ENCODE peak calls at places on chromosomes 13 and 19, in eight cellular contexts. U is ascending aorta; O is body of pancreas; W is cardiac fibroblast; N is CD4-positive, alpha-beta T cell; D is gastrocnemius medialis; B is NB4; F is osteocyte. E is an unnamed sample.

GRCh38 chr19:33403221-33403972 is 29.9 kb downstream of the CEBPG start:
- DNase-seq in U (no peak), O (peak), W (no peak), N (no peak), D (peak), B (no peak), F (no peak), E (no peak)

GRCh38 chr13:33721719-33722118 is 96.2 kb upstream of the RFC3 start:
- DNase-seq in U (no peak), O (no peak), W (peak), N (no peak), D (no peak), B (no peak), F (no peak), E (no peak)

GRCh38 chr13:39484506-39485313 is 118.3 kb downstream of the LHFPL6 start:
- DNase-seq in U (no peak), O (no peak), W (peak), N (no peak), D (no peak), B (no peak), F (no peak), E (no peak)

GRCh38 chr19:6087074-6087506 is 23.2 kb downstream of the RFX2 start:
- DNase-seq in U (no peak), O (no peak), W (no peak), N (peak), D (no peak), B (peak), F (no peak), E (no peak)

GRCh38 chr13:43686557-43686956 is 100.2 kb downstream of the ENOX1 start:
- DNase-seq in U (no peak), O (peak), W (peak), N (no peak), D (peak), B (peak), F (no peak), E (no peak)

GRCh38 chr19:11418518-11419506 is at the start of gene RGL3:
- DNase-seq in U (peak), O (peak), W (no peak), N (no peak), D (no peak), B (no peak), F (no peak), E (no peak)

GRCh38 chr13:45082964-45083363 is 37.3 kb upstream of the GTF2F2 start:
- DNase-seq in U (no peak), O (no peak), W (peak), N (no peak), D (no peak), B (no peak), F (no peak), E (no peak)

GRCh38 chr13:107835339-107836018 is 379.9 kb downstream of the LIG4 start:
- DNase-seq in U (no peak), O (no peak), W (peak), N (no peak), D (no peak), B (peak), F (no peak), E (no peak)

GRCh38 chr13:110713981-110714797 is 689 bp downstream of the ING1 start:
- DNase-seq in U (peak), O (peak), W (peak), N (peak), D (peak), B (peak), F (no peak), E (no peak)

GRCh38 chr19:40691421-40692211 is 1.2 kb upstream of the NUMBL start:
- DNase-seq in U (no peak), O (no peak), W (no peak), N (no peak), D (no peak), B (peak), F (no peak), E (no peak)

GRCh38 chr13:32515246-32515645 is 23.3 kb downstream of the N4BP2L2 start:
- DNase-seq in U (no peak), O (no peak), W (no peak), N (no peak), D (no peak), B (no peak), F (no peak), E (no peak)

GRCh38 chr13:40664100-40665060 is 2.1 kb downstream of the FOXO1 start:
- DNase-seq in U (peak), O (peak), W (peak), N (peak), D (peak), B (peak), F (no peak), E (peak)

GRCh38 chr19:47464619-47465018 is 7.1 kb downstream of the SLC8A2 start:
- DNase-seq in U (no peak), O (no peak), W (no peak), N (no peak), D (no peak), B (no peak), F (no peak), E (no peak)

GRCh38 chr19:55632463-55632834 is 8.1 kb upstream of the ZNF784 start:
- DNase-seq in U (peak), O (peak), W (peak), N (peak), D (peak), B (peak), F (peak), E (no peak)

GRCh38 chr13:29817604-29818378 is 32.6 kb downstream of the UBL3 start:
- DNase-seq in U (no peak), O (no peak), W (no peak), N (no peak), D (no peak), B (peak), F (no peak), E (no peak)

GRCh38 chr13:41458939-41459753 is 1.8 kb downstream of the RGCC start:
- DNase-seq in U (no peak), O (peak), W (peak), N (peak), D (peak), B (peak), F (no peak), E (no peak)

GRCh38 chr13:73870970-73871935 is 263.0 kb downstream of the KLF12 start:
- DNase-seq in U (no peak), O (no peak), W (peak), N (no peak), D (no peak), B (peak), F (no peak), E (no peak)

GRCh38 chr13:98595134-98595533 is 18.2 kb upstream of the STK24 start:
- DNase-seq in U (no peak), O (no peak), W (no peak), N (no peak), D (no peak), B (no peak), F (no peak), E (no peak)

GRCh38 chr13:98599502-98600328 is 22.8 kb upstream of the STK24 start:
- DNase-seq in U (no peak), O (no peak), W (peak), N (no peak), D (no peak), B (no peak), F (peak), E (no peak)

GRCh38 chr13:98592353-98592740 is 15.4 kb upstream of the STK24 start:
- DNase-seq in U (no peak), O (no peak), W (no peak), N (no peak), D (no peak), B (no peak), F (peak), E (no peak)

DNA sequence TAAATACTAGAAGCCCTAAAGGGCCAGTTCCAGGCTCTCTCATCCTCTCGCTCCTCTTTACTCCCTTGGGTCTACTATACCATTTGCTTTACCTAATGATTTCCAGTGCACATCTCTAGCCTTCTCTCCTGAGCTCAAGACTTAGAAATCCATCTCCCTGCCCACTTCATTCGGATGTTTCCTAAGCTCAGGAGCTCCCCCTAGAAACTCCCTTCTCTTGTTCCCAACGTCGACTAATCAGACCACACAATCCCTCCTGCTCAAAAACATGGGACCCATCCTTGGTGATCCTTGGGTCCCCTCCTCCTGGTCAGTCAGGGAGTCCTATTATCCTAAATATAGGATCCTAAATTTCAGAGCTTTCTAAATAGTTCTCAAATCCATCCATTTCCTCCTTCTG is 21.1 kb upstream of the STK24 start:
- DNase-seq in U (no peak), O (no peak), W (peak), N (no peak), D (no peak), B (peak), F (no peak), E (no peak)
- TF ChIP-seq CTCF in U (peak), O (no peak), W (peak), N (no peak), D (no peak), B (peak), F (no peak), E (no peak)

GRCh38 chr19:29285878-29286277 is 72.9 kb upstream of the UQCRFS1 start:
- DNase-seq in U (no peak), O (no peak), W (no peak), N (no peak), D (no peak), B (peak), F (no peak), E (no peak)
- TF ChIP-seq CTCF in U (no peak), O (no peak), W (no peak), N (no peak), D (no peak), B (peak), F (no peak), E (peak)

GRCh38 chr13:37640499-37640898 is 41.9 kb upstream of the POSTN start:
- DNase-seq in U (no peak), O (no peak), W (peak), N (no peak), D (no peak), B (peak), F (no peak), E (no peak)
- TF ChIP-seq CTCF in U (peak), O (no peak), W (peak), N (no peak), D (no peak), B (peak), F (peak), E (peak)

DNA sequence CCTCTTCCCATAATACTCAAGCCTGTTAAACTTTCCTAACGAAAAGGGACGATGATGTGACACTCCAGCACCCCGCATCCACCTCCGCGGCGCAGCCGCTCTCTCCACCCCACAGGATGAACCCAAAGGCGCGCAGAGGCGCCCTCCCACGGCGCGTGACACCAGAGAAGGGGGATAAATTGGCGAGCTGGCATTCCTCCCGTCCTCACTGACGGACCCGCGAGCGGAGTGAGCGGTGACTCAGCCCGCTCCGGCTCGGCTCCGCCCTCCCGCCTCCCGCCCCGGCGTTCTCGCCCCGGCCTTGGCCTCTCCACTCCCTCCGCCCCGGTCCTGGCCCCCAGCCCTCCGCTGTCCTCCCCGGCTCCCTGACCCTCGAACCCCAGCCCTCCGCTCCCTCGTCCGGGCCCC is 590 bp downstream of the TUBGCP3 start:
- DNase-seq in U (peak), O (peak), W (peak), N (peak), D (peak), B (peak), F (peak), E (peak)
- TF ChIP-seq CTCF in U (peak), O (no peak), W (no peak), N (no peak), D (no peak), B (peak), F (no peak), E (no peak)

DNA sequence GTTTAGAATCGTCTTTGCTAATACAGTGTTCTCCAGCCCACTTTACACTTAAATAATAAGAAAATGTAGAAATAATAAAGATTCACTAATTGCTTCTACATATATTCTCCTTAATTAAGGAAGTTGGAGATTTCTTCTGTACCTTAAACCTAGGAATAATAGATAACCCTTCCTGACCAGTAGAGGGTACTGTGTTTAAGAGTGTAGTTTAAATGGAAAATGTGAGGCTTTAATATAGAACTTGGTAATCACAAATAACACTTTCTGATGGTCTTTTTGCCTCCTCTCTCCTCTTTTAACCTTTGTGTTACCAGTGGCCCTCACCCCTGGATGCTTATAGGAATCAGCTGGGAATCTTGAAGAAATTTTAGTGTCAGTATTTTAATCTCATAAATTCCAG is 20.7 kb downstream of the POMP start:
- DNase-seq in U (no peak), O (no peak), W (peak), N (no peak), D (no peak), B (peak), F (no peak), E (no peak)
- TF ChIP-seq CTCF in U (peak), O (no peak), W (peak), N (no peak), D (no peak), B (no peak), F (peak), E (peak)